ENCODE peak calls at places on chromosome 2, in ten cellular contexts. W is neuronal stem cell, N is mammary epithelial cell, M is osteoblast, R is HepG2, T is PC-9, X is IMR-90, V is GM23338, P is fibroblast of lung, S is H9. F is an unnamed sample. For H3K4me1, the result is how much of the 10 kb centered on the place peaks cover.

GRCh38 chr2:3043726-3044125 is 333.9 kb downstream of the EIPR1 start:
- DNase-seq in W (no peak), N (no peak), M (no peak), R (no peak), T (no peak), X (no peak), V (no peak), P (no peak), S (no peak), F (no peak)

GRCh38 chr2:23606968-23607367 is 222.0 kb downstream of the KLHL29 start:
- DNase-seq in W (no peak), N (peak), M (peak), R (no peak), T (peak), X (peak), V (no peak), P (peak), S (no peak), F (peak)

GRCh38 chr2:11290211-11290610 is 54.2 kb downstream of the ROCK2 start:
- DNase-seq in W (no peak), N (no peak), M (no peak), R (no peak), T (no peak), X (no peak), V (no peak), P (no peak), S (no peak), F (no peak)

GRCh38 chr2:72934683-72935610 is 17.6 kb downstream of the EMX1 start:
- DNase-seq in W (no peak), N (peak), M (no peak), R (peak), T (no peak), X (no peak), V (peak), P (no peak), S (peak), F (no peak)

GRCh38 chr2:42901076-42901645 is 108.8 kb upstream of the HAAO start:
- DNase-seq in W (no peak), N (no peak), M (peak), R (no peak), T (no peak), X (peak), V (no peak), P (peak), S (no peak), F (peak)

GRCh38 chr2:29293830-29294438 is 178.7 kb downstream of the CLIP4 start:
- DNase-seq in W (peak), N (peak), M (no peak), R (peak), T (peak), X (peak), V (peak), P (peak), S (peak), F (peak)

GRCh38 chr2:128504242-128505149 is 185.8 kb upstream of the HS6ST1 start:
- DNase-seq in W (no peak), N (no peak), M (no peak), R (no peak), T (peak), X (no peak), V (no peak), P (no peak), S (peak), F (no peak)

GRCh38 chr2:96505231-96505889 is at the start of gene NEURL3:
- DNase-seq in W (no peak), N (peak), M (peak), R (peak), T (peak), X (peak), V (no peak), P (peak), S (no peak), F (peak)

GRCh38 chr2:192035731-192036442 is 158.8 kb downstream of the TMEFF2 start:
- DNase-seq in W (no peak), N (no peak), M (peak), R (no peak), T (no peak), X (peak), V (no peak), P (peak), S (no peak), F (peak)
- H2AFZ ChIP-seq in W (no peak), N (peak), M (peak), R (no peak), T (peak), X (peak), V (no peak), P (peak), S (no peak), F (peak)

GRCh38 chr2:69646714-69647113 is 3.2 kb upstream of the AAK1 start:
- DNase-seq in W (no peak), N (no peak), M (no peak), R (no peak), T (no peak), X (no peak), V (no peak), P (no peak), S (no peak), F (no peak)
- H3K27ac ChIP-seq in W (no peak), N (no peak), M (no peak), R (no peak), T (no peak), X (no peak), V (no peak), P (no peak), S (no peak), F (no peak)

GRCh38 chr2:25411753-25412152 is 70.0 kb upstream of the DNMT3A start:
- DNase-seq in W (no peak), N (no peak), M (no peak), R (no peak), T (no peak), X (no peak), V (no peak), P (no peak), S (no peak), F (no peak)

GRCh38 chr2:25409044-25409443 is 67.3 kb upstream of the DNMT3A start:
- DNase-seq in W (no peak), N (no peak), M (no peak), R (no peak), T (no peak), X (no peak), V (no peak), P (no peak), S (no peak), F (no peak)

GRCh38 chr2:25409468-25409867 is 67.7 kb upstream of the DNMT3A start:
- DNase-seq in W (no peak), N (no peak), M (no peak), R (no peak), T (no peak), X (no peak), V (no peak), P (no peak), S (no peak), F (no peak)

GRCh38 chr2:25410370-25410769 is 68.6 kb upstream of the DNMT3A start:
- DNase-seq in W (no peak), N (no peak), M (no peak), R (no peak), T (no peak), X (no peak), V (no peak), P (no peak), S (no peak), F (no peak)

DNA sequence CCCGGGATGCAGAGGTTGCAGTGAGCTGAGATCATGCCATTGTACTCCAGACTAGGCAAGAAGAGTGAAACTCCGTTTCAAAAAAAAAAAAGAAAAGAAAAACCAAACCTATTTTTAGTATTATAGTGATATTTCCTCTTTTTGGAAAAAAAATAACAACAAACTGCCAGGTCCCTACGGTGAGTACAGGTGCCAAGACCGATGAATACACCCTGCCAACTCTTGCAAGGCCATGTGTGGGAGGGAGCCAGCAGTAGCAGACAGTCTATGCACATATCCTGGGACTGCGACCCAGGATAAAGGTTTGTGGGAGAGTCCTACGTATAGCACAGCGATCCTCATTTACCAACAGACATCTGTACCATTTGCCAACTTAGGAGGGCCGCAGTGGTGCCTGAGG is 69.6 kb upstream of the DNMT3A start:
- DNase-seq in W (no peak), N (no peak), M (no peak), R (no peak), T (no peak), X (no peak), V (no peak), P (no peak), S (no peak), F (no peak)
- H3K4me1 ChIP-seq in W (under half), N (under half), M (under half), R (under half), T (under half), X (under half), V (under half), P (under half), S (under half), F (under half)

DNA sequence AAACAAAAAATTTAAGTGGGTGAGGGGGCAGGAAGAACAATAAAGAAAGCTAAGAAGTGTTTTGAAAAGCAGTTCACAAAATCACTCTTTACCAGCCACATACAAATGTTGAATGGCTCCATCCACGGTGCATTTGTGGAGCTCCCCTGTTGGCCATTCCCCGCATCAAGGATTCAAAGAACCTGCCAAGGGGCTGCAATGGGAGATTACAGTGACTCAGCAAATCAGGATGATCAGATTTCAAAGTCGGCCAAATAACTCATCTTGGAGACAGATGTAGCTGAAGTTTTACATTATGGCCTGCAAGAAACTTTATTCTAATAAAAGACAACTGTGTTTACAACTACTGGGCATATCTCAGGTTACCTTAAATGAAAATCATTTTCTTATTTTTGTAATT is 26.9 kb downstream of the COL4A3 start:
- DNase-seq in W (no peak), N (no peak), M (no peak), R (peak), T (no peak), X (peak), V (peak), P (peak), S (peak), F (peak)
- H2AFZ ChIP-seq in W (no peak), N (no peak), M (no peak), R (no peak), T (peak), X (no peak), V (no peak), P (no peak), S (no peak), F (no peak)

GRCh38 chr2:64454316-64455030 is 511 bp downstream of the LGALSL start:
- DNase-seq in W (peak), N (peak), M (peak), R (no peak), T (peak), X (peak), V (peak), P (peak), S (peak), F (peak)
- H3K27ac ChIP-seq in W (peak), N (peak), M (no peak), R (peak), T (peak), X (no peak), V (no peak), P (no peak), S (no peak), F (no peak)